ENCODE peak calls at places on chromosome 7, in five cellular contexts. One of them, this sample, is unnamed.
A peak's percentile ranks its signal among the peaks of the same experiment; 100 is the strongest.

GRCh38 chr7:47581442-47581820 is 480 bp downstream of the TNS3 start:
- DNase-seq in epithelial cell of esophagus: no peak
- DNase-seq in AG04449: no peak
- DNase-seq in astrocyte of the spinal cord: no peak
- DNase-seq in activated B cell treated with CpG ODN at 0.5 μM for 24 hours: no peak
- DNase-seq in this sample: no peak

GRCh38 chr7:132941433-132941832 is 140.5 kb downstream of the CHCHD3 start:
- DNase-seq in epithelial cell of esophagus: no peak
- DNase-seq in AG04449: no peak
- DNase-seq in astrocyte of the spinal cord: no peak
- DNase-seq in activated B cell treated with CpG ODN at 0.5 μM for 24 hours: no peak
- DNase-seq in this sample: no peak

GRCh38 chr7:47291461-47292051 is 290.4 kb downstream of the TNS3 start:
- DNase-seq in epithelial cell of esophagus: peak; percentile 95
- DNase-seq in AG04449: peak; percentile 87
- DNase-seq in astrocyte of the spinal cord: peak; percentile 93
- DNase-seq in activated B cell treated with CpG ODN at 0.5 μM for 24 hours: no peak
- DNase-seq in this sample: peak; percentile 92

GRCh38 chr7:107150375-107151073 is 18.3 kb upstream of the HBP1 start:
- DNase-seq in epithelial cell of esophagus: peak; percentile 75
- DNase-seq in AG04449: no peak
- DNase-seq in astrocyte of the spinal cord: peak; percentile 74
- DNase-seq in activated B cell treated with CpG ODN at 0.5 μM for 24 hours: peak; percentile 34
- DNase-seq in this sample: peak; percentile 84

GRCh38 chr7:107857541-107857912 is 33.5 kb upstream of the DLD start:
- DNase-seq in epithelial cell of esophagus: no peak
- DNase-seq in AG04449: no peak
- DNase-seq in astrocyte of the spinal cord: peak; percentile 78
- DNase-seq in activated B cell treated with CpG ODN at 0.5 μM for 24 hours: no peak
- DNase-seq in this sample: peak; percentile 62

GRCh38 chr7:22948770-22949169 is 65.2 kb downstream of the HYCC1 start:
- DNase-seq in epithelial cell of esophagus: no peak
- DNase-seq in AG04449: no peak
- DNase-seq in astrocyte of the spinal cord: no peak
- DNase-seq in activated B cell treated with CpG ODN at 0.5 μM for 24 hours: no peak
- DNase-seq in this sample: no peak

GRCh38 chr7:12889391-12889790 is 202.0 kb downstream of the ARL4A start:
- DNase-seq in epithelial cell of esophagus: no peak
- DNase-seq in AG04449: no peak
- DNase-seq in astrocyte of the spinal cord: peak; percentile 35
- DNase-seq in activated B cell treated with CpG ODN at 0.5 μM for 24 hours: no peak
- DNase-seq in this sample: peak; percentile 55

GRCh38 chr7:154463794-154464193 is 411.6 kb downstream of the DPP6 start:
- DNase-seq in epithelial cell of esophagus: no peak
- DNase-seq in AG04449: no peak
- DNase-seq in astrocyte of the spinal cord: no peak
- DNase-seq in activated B cell treated with CpG ODN at 0.5 μM for 24 hours: no peak
- DNase-seq in this sample: no peak

GRCh38 chr7:69204936-69205335 is 393.3 kb upstream of the AUTS2 start:
- DNase-seq in epithelial cell of esophagus: no peak
- DNase-seq in AG04449: peak; percentile 17
- DNase-seq in astrocyte of the spinal cord: peak; percentile 18
- DNase-seq in activated B cell treated with CpG ODN at 0.5 μM for 24 hours: no peak
- DNase-seq in this sample: no peak

GRCh38 chr7:94400643-94401042 is 5.9 kb downstream of the COL1A2 start:
- DNase-seq in epithelial cell of esophagus: peak; percentile 64
- DNase-seq in AG04449: no peak
- DNase-seq in astrocyte of the spinal cord: peak; percentile 19
- DNase-seq in activated B cell treated with CpG ODN at 0.5 μM for 24 hours: no peak
- DNase-seq in this sample: peak; percentile 33

GRCh38 chr7:57653262-57653830 is 203.4 kb downstream of the ZNF716 start:
- DNase-seq in epithelial cell of esophagus: no peak
- DNase-seq in AG04449: no peak
- DNase-seq in astrocyte of the spinal cord: no peak
- DNase-seq in activated B cell treated with CpG ODN at 0.5 μM for 24 hours: no peak
- DNase-seq in this sample: no peak

GRCh38 chr7:157409149-157409752 is 72.4 kb downstream of the DNAJB6 start:
- DNase-seq in epithelial cell of esophagus: no peak
- DNase-seq in AG04449: no peak
- DNase-seq in astrocyte of the spinal cord: no peak
- DNase-seq in activated B cell treated with CpG ODN at 0.5 μM for 24 hours: no peak
- DNase-seq in this sample: no peak

GRCh38 chr7:33823913-33824312 is 81.4 kb upstream of the BMPER start:
- DNase-seq in epithelial cell of esophagus: no peak
- DNase-seq in AG04449: no peak
- DNase-seq in astrocyte of the spinal cord: no peak
- DNase-seq in activated B cell treated with CpG ODN at 0.5 μM for 24 hours: no peak
- DNase-seq in this sample: no peak

GRCh38 chr7:110804501-110804900 is 286.4 kb upstream of the LRRN3 start:
- DNase-seq in epithelial cell of esophagus: no peak
- DNase-seq in AG04449: no peak
- DNase-seq in astrocyte of the spinal cord: no peak
- DNase-seq in activated B cell treated with CpG ODN at 0.5 μM for 24 hours: no peak
- DNase-seq in this sample: no peak

GRCh38 chr7:75534727-75535307 is 42.7 kb downstream of the SPDYE5 start:
- DNase-seq in epithelial cell of esophagus: peak; percentile 26
- DNase-seq in AG04449: peak; percentile 50
- DNase-seq in astrocyte of the spinal cord: peak; percentile 60
- DNase-seq in activated B cell treated with CpG ODN at 0.5 μM for 24 hours: no peak
- DNase-seq in this sample: peak; percentile 74

GRCh38 chr7:17368856-17369520 is 70.5 kb downstream of the AHR start:
- DNase-seq in epithelial cell of esophagus: no peak
- DNase-seq in AG04449: no peak
- DNase-seq in astrocyte of the spinal cord: no peak
- DNase-seq in activated B cell treated with CpG ODN at 0.5 μM for 24 hours: no peak
- DNase-seq in this sample: peak; percentile 31

GRCh38 chr7:146956323-146956722 is 839.7 kb downstream of the CNTNAP2 start:
- DNase-seq in epithelial cell of esophagus: no peak
- DNase-seq in AG04449: no peak
- DNase-seq in astrocyte of the spinal cord: no peak
- DNase-seq in activated B cell treated with CpG ODN at 0.5 μM for 24 hours: no peak
- DNase-seq in this sample: no peak

GRCh38 chr7:17123020-17123419 is 175.4 kb upstream of the AHR start:
- DNase-seq in epithelial cell of esophagus: peak; percentile 60
- DNase-seq in AG04449: peak; percentile 86
- DNase-seq in astrocyte of the spinal cord: peak; percentile 76
- DNase-seq in activated B cell treated with CpG ODN at 0.5 μM for 24 hours: no peak
- DNase-seq in this sample: peak; percentile 95

GRCh38 chr7:131555565-131556054 is 818 bp downstream of the PODXL start:
- DNase-seq in epithelial cell of esophagus: no peak
- DNase-seq in AG04449: no peak
- DNase-seq in astrocyte of the spinal cord: no peak
- DNase-seq in activated B cell treated with CpG ODN at 0.5 μM for 24 hours: peak; percentile 23
- DNase-seq in this sample: no peak

GRCh38 chr7:141217938-141218337 is 144.1 kb downstream of the TMEM178B start:
- DNase-seq in epithelial cell of esophagus: no peak
- DNase-seq in AG04449: no peak
- DNase-seq in astrocyte of the spinal cord: no peak
- DNase-seq in activated B cell treated with CpG ODN at 0.5 μM for 24 hours: no peak
- DNase-seq in this sample: no peak

GRCh38 chr7:143906895-143907294 is 4.9 kb upstream of the TCAF1 start:
- DNase-seq in epithelial cell of esophagus: no peak
- DNase-seq in AG04449: no peak
- DNase-seq in astrocyte of the spinal cord: no peak
- DNase-seq in activated B cell treated with CpG ODN at 0.5 μM for 24 hours: no peak
- DNase-seq in this sample: no peak

GRCh38 chr7:148962823-148963582 is 65.3 kb downstream of the PDIA4 start:
- DNase-seq in epithelial cell of esophagus: peak; percentile 68
- DNase-seq in AG04449: no peak
- DNase-seq in astrocyte of the spinal cord: peak; percentile 88
- DNase-seq in activated B cell treated with CpG ODN at 0.5 μM for 24 hours: no peak
- DNase-seq in this sample: peak; percentile 83

GRCh38 chr7:42222891-42223290 is 14.1 kb downstream of the GLI3 start:
- DNase-seq in epithelial cell of esophagus: no peak
- DNase-seq in AG04449: no peak
- DNase-seq in astrocyte of the spinal cord: no peak
- DNase-seq in activated B cell treated with CpG ODN at 0.5 μM for 24 hours: no peak
- DNase-seq in this sample: no peak

GRCh38 chr7:42222119-42222518 is 14.9 kb downstream of the GLI3 start:
- DNase-seq in epithelial cell of esophagus: no peak
- DNase-seq in AG04449: no peak
- DNase-seq in astrocyte of the spinal cord: no peak
- DNase-seq in activated B cell treated with CpG ODN at 0.5 μM for 24 hours: no peak
- DNase-seq in this sample: no peak

GRCh38 chr7:42227523-42227922 is 9.5 kb downstream of the GLI3 start:
- DNase-seq in epithelial cell of esophagus: peak; percentile 34
- DNase-seq in AG04449: no peak
- DNase-seq in astrocyte of the spinal cord: no peak
- DNase-seq in activated B cell treated with CpG ODN at 0.5 μM for 24 hours: no peak
- DNase-seq in this sample: no peak

GRCh38 chr7:42226354-42226941 is 10.6 kb downstream of the GLI3 start:
- DNase-seq in epithelial cell of esophagus: no peak
- DNase-seq in AG04449: no peak
- DNase-seq in astrocyte of the spinal cord: no peak
- DNase-seq in activated B cell treated with CpG ODN at 0.5 μM for 24 hours: no peak
- DNase-seq in this sample: no peak

GRCh38 chr7:42224391-42225003 is 12.5 kb downstream of the GLI3 start:
- DNase-seq in epithelial cell of esophagus: no peak
- DNase-seq in AG04449: no peak
- DNase-seq in astrocyte of the spinal cord: no peak
- DNase-seq in activated B cell treated with CpG ODN at 0.5 μM for 24 hours: no peak
- DNase-seq in this sample: no peak
- TF ChIP-seq CTCF in epithelial cell of esophagus: no peak
- TF ChIP-seq CTCF in AG04449: no peak
- TF ChIP-seq CTCF in astrocyte of the spinal cord: no peak
- TF ChIP-seq CTCF in activated B cell treated with CpG ODN at 0.5 μM for 24 hours: no peak
- TF ChIP-seq CTCF in this sample: no peak

DNA sequence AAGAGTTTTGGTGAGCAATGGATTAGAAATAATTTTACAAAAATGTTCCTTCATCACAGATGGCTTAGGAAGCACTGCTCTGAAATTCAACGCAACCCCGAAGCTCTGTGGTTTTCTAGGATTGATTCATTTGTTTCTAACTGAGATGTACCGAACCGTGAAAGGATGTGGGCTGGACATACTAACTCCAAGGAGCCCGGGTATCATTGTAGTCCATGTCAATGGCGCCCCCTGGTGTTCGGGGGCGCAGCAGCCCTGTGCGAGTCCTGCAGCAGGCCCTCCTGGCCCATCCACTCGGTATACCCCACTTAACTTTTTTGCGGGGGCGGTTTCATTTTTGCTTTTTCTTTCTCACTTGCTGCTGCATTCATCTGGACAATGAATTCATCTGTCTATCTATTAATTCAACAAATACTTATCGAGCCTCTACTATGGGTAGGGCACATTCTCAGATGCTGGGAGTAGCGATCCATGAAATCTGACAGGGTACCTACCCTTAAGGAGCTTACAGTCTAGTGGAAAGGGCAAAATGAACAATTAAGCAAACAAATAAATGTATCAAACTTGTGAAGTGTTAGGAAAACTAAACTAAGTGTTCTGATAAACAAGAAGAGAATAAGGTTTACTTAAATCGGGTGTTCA is 25.2 kb upstream of the ITPRID1 start:
- DNase-seq in epithelial cell of esophagus: peak; percentile 77
- DNase-seq in AG04449: no peak
- DNase-seq in astrocyte of the spinal cord: peak; percentile 41
- DNase-seq in activated B cell treated with CpG ODN at 0.5 μM for 24 hours: no peak
- DNase-seq in this sample: peak; percentile 2
- TF ChIP-seq CTCF in epithelial cell of esophagus: peak; percentile 74
- TF ChIP-seq CTCF in AG04449: peak; percentile 58
- TF ChIP-seq CTCF in astrocyte of the spinal cord: peak; percentile 70
- TF ChIP-seq CTCF in activated B cell treated with CpG ODN at 0.5 μM for 24 hours: no peak
- TF ChIP-seq CTCF in this sample: peak; percentile 15

DNA sequence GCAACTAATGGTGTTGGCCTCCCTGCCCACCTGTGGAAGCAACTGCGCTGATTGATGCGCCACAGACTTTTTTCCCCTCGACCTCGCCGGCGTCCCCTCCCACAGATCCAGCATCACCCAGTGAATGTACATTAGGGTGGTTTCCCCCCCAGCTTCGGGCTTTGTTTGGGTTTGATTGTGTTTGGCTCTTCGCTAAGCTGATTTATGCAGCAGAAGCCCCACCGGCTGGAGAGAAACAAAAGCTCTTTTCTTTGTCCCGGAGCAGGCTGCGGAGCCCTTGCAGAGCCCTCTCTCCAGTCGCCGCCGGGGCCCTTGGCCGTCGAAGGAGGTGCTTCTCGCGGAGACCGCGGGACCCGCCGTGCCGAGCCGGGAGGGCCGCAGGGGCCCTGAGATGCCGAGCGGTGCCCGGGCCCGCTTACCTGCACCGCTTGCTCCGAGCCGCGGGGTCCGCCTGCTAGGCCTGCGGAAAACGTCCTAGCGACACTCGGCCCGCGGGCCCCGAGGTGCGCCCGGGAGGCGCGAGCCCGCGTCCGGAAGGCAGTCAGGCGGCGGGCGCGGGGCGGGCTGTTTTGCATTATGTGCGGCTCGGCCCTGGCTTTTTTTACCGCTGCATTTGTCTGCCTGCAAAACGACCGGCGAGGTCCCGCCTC is 656 bp downstream of the ITGB8 start:
- DNase-seq in epithelial cell of esophagus: peak; percentile 45
- DNase-seq in AG04449: no peak
- DNase-seq in astrocyte of the spinal cord: peak; percentile 62
- DNase-seq in activated B cell treated with CpG ODN at 0.5 μM for 24 hours: peak; percentile 62
- DNase-seq in this sample: peak; percentile 42
- TF ChIP-seq CTCF in epithelial cell of esophagus: no peak
- TF ChIP-seq CTCF in AG04449: no peak
- TF ChIP-seq CTCF in astrocyte of the spinal cord: no peak
- TF ChIP-seq CTCF in activated B cell treated with CpG ODN at 0.5 μM for 24 hours: no peak
- TF ChIP-seq CTCF in this sample: no peak

DNA sequence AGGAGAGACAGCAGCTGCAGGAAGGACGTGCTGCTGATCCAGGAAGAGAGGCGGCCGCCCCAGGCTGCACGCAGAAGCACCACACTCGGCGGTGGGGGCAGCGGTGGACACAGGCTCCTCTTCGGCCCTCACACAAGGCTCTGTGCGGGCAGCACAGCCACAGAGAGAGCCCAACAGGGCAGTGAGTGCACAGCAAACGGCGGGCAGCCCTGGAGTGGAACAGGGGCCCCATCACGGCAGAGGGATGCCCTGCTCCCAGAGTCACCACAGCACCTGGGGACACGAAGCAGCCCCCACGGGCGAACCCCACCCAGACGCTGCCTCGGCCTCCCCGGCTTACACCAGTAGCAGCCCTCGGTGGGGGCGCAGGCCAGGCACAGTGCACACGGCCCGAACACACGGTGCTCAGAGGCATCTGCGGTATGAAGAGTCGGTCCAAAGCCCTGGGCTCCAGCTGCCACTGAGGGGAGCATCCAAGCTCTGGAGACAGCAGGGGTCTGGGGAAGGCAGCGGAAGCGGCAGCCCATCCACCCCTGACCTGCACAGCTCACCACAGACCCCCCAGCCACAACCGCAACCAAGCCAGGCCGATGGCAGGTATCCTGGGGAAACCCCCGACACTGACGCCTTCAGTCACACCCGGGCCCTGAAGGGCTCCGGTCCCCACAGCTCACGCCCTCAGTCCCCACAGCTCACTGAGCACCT is 16.8 kb downstream of the NUDT1 start:
- DNase-seq in epithelial cell of esophagus: no peak
- DNase-seq in AG04449: no peak
- DNase-seq in astrocyte of the spinal cord: no peak
- DNase-seq in activated B cell treated with CpG ODN at 0.5 μM for 24 hours: peak; percentile 58
- DNase-seq in this sample: no peak
- TF ChIP-seq CTCF in epithelial cell of esophagus: no peak
- TF ChIP-seq CTCF in AG04449: no peak
- TF ChIP-seq CTCF in astrocyte of the spinal cord: no peak
- TF ChIP-seq CTCF in activated B cell treated with CpG ODN at 0.5 μM for 24 hours: no peak
- TF ChIP-seq CTCF in this sample: no peak